ENCODE peak calls at places on chromosomes 13 and 19, in nine cellular contexts. T, F, G, Y, X, M, E, D and R are unnamed samples.
A peak's percentile ranks its signal among the peaks of the same experiment; 100 is the strongest.

GRCh38 chr13:52024481-52024880 is at the start of gene UTP14C:
- DNase-seq in Y (no peak), M (no peak), E (no peak), T (no peak), F (no peak), D (no peak), G (no peak), X (no peak), R (no peak)

GRCh38 chr19:46866407-46867132 is 5.8 kb downstream of the ARHGAP35 start:
- DNase-seq in T (no peak), X (peak; percentile 33), G (peak; percentile 56), D (peak; percentile 47), F (no peak), E (no peak), Y (no peak), M (no peak), R (no peak)

GRCh38 chr19:48633148-48634035 is 3.8 kb downstream of the DBP start:
- DNase-seq in G (no peak), M (no peak), F (no peak), T (peak; percentile 70), D (no peak), X (peak; percentile 93), Y (no peak), E (no peak), R (no peak)

GRCh38 chr19:12952488-12953455 is 4.3 kb downstream of the GADD45GIP1 start:
- DNase-seq in D (peak; percentile 71), Y (no peak), F (no peak), G (peak; percentile 83), E (no peak), M (no peak), T (no peak), X (no peak), R (peak; percentile 88)

GRCh38 chr13:49627831-49628652 is at the start of gene ARL11:
- DNase-seq in X (peak; percentile 50), M (peak; percentile 62), Y (peak; percentile 68), F (peak; percentile 13), G (no peak), D (no peak), E (peak; percentile 77), T (peak; percentile 80), R (no peak)

GRCh38 chr13:97235549-97236206 is 13.5 kb downstream of the MBNL2 start:
- DNase-seq in D (no peak), T (peak; percentile 71), Y (peak; percentile 62), X (no peak), M (no peak), E (no peak), G (no peak), F (no peak), R (no peak)

GRCh38 chr19:20165971-20166592 is 932 bp upstream of the ZNF486 start:
- DNase-seq in X (no peak), G (no peak), T (no peak), E (no peak), Y (no peak), F (no peak), D (no peak), M (no peak), R (no peak)

GRCh38 chr13:105231579-105231978 is 1303.9 kb downstream of the EFNB2 start:
- DNase-seq in X (no peak), T (no peak), M (no peak), D (no peak), Y (no peak), F (no peak), G (no peak), E (no peak), R (no peak)

GRCh38 chr13:79228972-79229371 is 177.1 kb downstream of the RBM26 start:
- DNase-seq in G (peak; percentile 30), E (no peak), M (no peak), D (no peak), F (no peak), T (no peak), X (no peak), Y (no peak), R (no peak)

GRCh38 chr13:89784161-89784809 is 1563.2 kb upstream of the MIR17HG start:
- DNase-seq in T (no peak), G (no peak), E (no peak), X (no peak), M (peak; percentile 11), F (no peak), Y (peak; percentile 14), D (no peak), R (no peak)

GRCh38 chr13:75643693-75644092 is 7.6 kb downstream of the LMO7 start:
- DNase-seq in D (no peak), M (no peak), F (no peak), T (no peak), Y (no peak), E (no peak), X (no peak), G (no peak), R (no peak)

GRCh38 chr13:47455581-47455980 is 545.5 kb downstream of the SUCLA2 start:
- DNase-seq in E (no peak), D (peak; percentile 13), G (peak; percentile 37), Y (no peak), F (no peak), T (no peak), M (no peak), X (no peak), R (no peak)